ENCODE peak calls at places on chromosomes 5 and 9, in ten cellular contexts. One of them, this sample, is unnamed.
A peak's percentile ranks its signal among the peaks of the same experiment; 100 is the strongest.

GRCh38 chr5:36607114-36607561 is 732 bp downstream of the SLC1A3 start:
- DNase-seq in AG08395: peak; percentile 32
- DNase-seq in small intestine: peak; percentile 30
- DNase-seq in Peyer's patch: no peak
- DNase-seq in GM06990: peak; percentile 2
- DNase-seq in glomerular endothelial cell: peak; percentile 3
- DNase-seq in H7: no peak
- DNase-seq in T1000: no peak
- DNase-seq in COR-L47: no peak
- DNase-seq in M059J: peak; percentile 75
- DNase-seq in this sample: no peak

GRCh38 chr5:75466317-75466716 is 45.1 kb downstream of the CERT1 start:
- DNase-seq in AG08395: no peak
- DNase-seq in small intestine: no peak
- DNase-seq in Peyer's patch: no peak
- DNase-seq in GM06990: no peak
- DNase-seq in glomerular endothelial cell: no peak
- DNase-seq in H7: no peak
- DNase-seq in T1000: no peak
- DNase-seq in COR-L47: no peak
- DNase-seq in M059J: no peak
- DNase-seq in this sample: no peak

GRCh38 chr5:610011-610743 is 2.0 kb upstream of the CEP72 start:
- DNase-seq in AG08395: no peak
- DNase-seq in small intestine: no peak
- DNase-seq in Peyer's patch: peak; percentile 34
- DNase-seq in GM06990: no peak
- DNase-seq in glomerular endothelial cell: no peak
- DNase-seq in H7: no peak
- DNase-seq in T1000: no peak
- DNase-seq in COR-L47: no peak
- DNase-seq in M059J: no peak
- DNase-seq in this sample: no peak

GRCh38 chr5:108382784-108383358 is 973 bp upstream of the FBXL17 start:
- DNase-seq in AG08395: no peak
- DNase-seq in small intestine: peak; percentile 57
- DNase-seq in Peyer's patch: no peak
- DNase-seq in GM06990: no peak
- DNase-seq in glomerular endothelial cell: no peak
- DNase-seq in H7: no peak
- DNase-seq in T1000: no peak
- DNase-seq in COR-L47: no peak
- DNase-seq in M059J: no peak
- DNase-seq in this sample: no peak

GRCh38 chr5:1322036-1322903 is 22.6 kb downstream of the CLPTM1L start:
- DNase-seq in AG08395: no peak
- DNase-seq in small intestine: no peak
- DNase-seq in Peyer's patch: peak; percentile 33
- DNase-seq in GM06990: peak; percentile 2
- DNase-seq in glomerular endothelial cell: no peak
- DNase-seq in H7: no peak
- DNase-seq in T1000: no peak
- DNase-seq in COR-L47: no peak
- DNase-seq in M059J: no peak
- DNase-seq in this sample: no peak

GRCh38 chr5:92402045-92402444 is 1018.9 kb upstream of the ARRDC3 start:
- DNase-seq in AG08395: peak; percentile 12
- DNase-seq in small intestine: no peak
- DNase-seq in Peyer's patch: no peak
- DNase-seq in GM06990: no peak
- DNase-seq in glomerular endothelial cell: no peak
- DNase-seq in H7: no peak
- DNase-seq in T1000: no peak
- DNase-seq in COR-L47: no peak
- DNase-seq in M059J: peak; percentile 77
- DNase-seq in this sample: no peak

GRCh38 chr5:141513021-141513626 is 24.2 kb downstream of the PCDHGC5 start:
- DNase-seq in AG08395: no peak
- DNase-seq in small intestine: no peak
- DNase-seq in Peyer's patch: no peak
- DNase-seq in GM06990: peak; percentile 69
- DNase-seq in glomerular endothelial cell: no peak
- DNase-seq in H7: peak; percentile 84
- DNase-seq in T1000: no peak
- DNase-seq in COR-L47: peak; percentile 54
- DNase-seq in M059J: peak; percentile 33
- DNase-seq in this sample: no peak

GRCh38 chr5:176629853-176630680 is at the start of the genes EIF4E1B and SNCB:
- DNase-seq in AG08395: peak; percentile 62
- DNase-seq in small intestine: no peak
- DNase-seq in Peyer's patch: no peak
- DNase-seq in GM06990: peak; percentile 70
- DNase-seq in glomerular endothelial cell: no peak
- DNase-seq in H7: peak; percentile 95
- DNase-seq in T1000: peak; percentile 17
- DNase-seq in COR-L47: peak; percentile 80
- DNase-seq in M059J: no peak
- DNase-seq in this sample: no peak

GRCh38 chr5:53568868-53569267 is 8.4 kb downstream of the NDUFS4 start:
- DNase-seq in AG08395: peak; percentile 8
- DNase-seq in small intestine: no peak
- DNase-seq in Peyer's patch: no peak
- DNase-seq in GM06990: no peak
- DNase-seq in glomerular endothelial cell: no peak
- DNase-seq in H7: no peak
- DNase-seq in T1000: no peak
- DNase-seq in COR-L47: no peak
- DNase-seq in M059J: no peak
- DNase-seq in this sample: no peak

GRCh38 chr9:81724242-81724889 is 35.0 kb upstream of the TLE1 start:
- DNase-seq in AG08395: no peak
- DNase-seq in small intestine: no peak
- DNase-seq in Peyer's patch: no peak
- DNase-seq in GM06990: no peak
- DNase-seq in glomerular endothelial cell: no peak
- DNase-seq in H7: no peak
- DNase-seq in T1000: no peak
- DNase-seq in COR-L47: no peak
- DNase-seq in M059J: no peak
- DNase-seq in this sample: no peak

GRCh38 chr5:96952118-96952750 is 16.4 kb downstream of the LNPEP start:
- DNase-seq in AG08395: no peak
- DNase-seq in small intestine: no peak
- DNase-seq in Peyer's patch: no peak
- DNase-seq in GM06990: no peak
- DNase-seq in glomerular endothelial cell: no peak
- DNase-seq in H7: no peak
- DNase-seq in T1000: no peak
- DNase-seq in COR-L47: no peak
- DNase-seq in M059J: no peak
- DNase-seq in this sample: no peak

GRCh38 chr9:125426926-125427325 is 165.3 kb downstream of the GAPVD1 start:
- DNase-seq in AG08395: no peak
- DNase-seq in small intestine: no peak
- DNase-seq in Peyer's patch: no peak
- DNase-seq in GM06990: no peak
- DNase-seq in glomerular endothelial cell: no peak
- DNase-seq in H7: no peak
- DNase-seq in T1000: no peak
- DNase-seq in COR-L47: no peak
- DNase-seq in M059J: no peak
- DNase-seq in this sample: no peak

GRCh38 chr9:131640438-131641181 is 95.3 kb downstream of the PRRT1B start:
- DNase-seq in AG08395: peak; percentile 60
- DNase-seq in small intestine: no peak
- DNase-seq in Peyer's patch: no peak
- DNase-seq in GM06990: no peak
- DNase-seq in glomerular endothelial cell: no peak
- DNase-seq in H7: peak; percentile 34
- DNase-seq in T1000: peak; percentile 31
- DNase-seq in COR-L47: no peak
- DNase-seq in M059J: no peak
- DNase-seq in this sample: no peak

GRCh38 chr9:134126373-134126772 is 9.5 kb upstream of the WDR5 start:
- DNase-seq in AG08395: no peak
- DNase-seq in small intestine: no peak
- DNase-seq in Peyer's patch: peak; percentile 25
- DNase-seq in GM06990: no peak
- DNase-seq in glomerular endothelial cell: no peak
- DNase-seq in H7: peak; percentile 23
- DNase-seq in T1000: no peak
- DNase-seq in COR-L47: no peak
- DNase-seq in M059J: no peak
- DNase-seq in this sample: no peak